ENCODE peak calls at places on chromosomes 16 and 17, in ten cellular contexts. K, E, S, Q, V, W, U, G, R and O are unnamed samples.

GRCh38 chr16:78230832-78231231 is 131.4 kb downstream of the WWOX start:
- DNase-seq in K (peak), E (peak), S (no peak), Q (no peak), V (no peak), W (no peak), U (no peak), G (no peak), R (no peak), O (no peak)

GRCh38 chr17:77480509-77481215 is 339.9 kb downstream of the SEC14L1 start:
- DNase-seq in K (no peak), E (no peak), S (no peak), Q (no peak), V (no peak), W (no peak), U (no peak), G (no peak), R (no peak), O (no peak)

GRCh38 chr16:9260665-9261064 is 169.2 kb downstream of the HAPSTR1 start:
- DNase-seq in K (no peak), E (no peak), S (no peak), Q (no peak), V (no peak), W (no peak), U (no peak), G (peak), R (no peak), O (no peak)

GRCh38 chr16:2753523-2754020 is 1.1 kb downstream of the SRRM2 start:
- DNase-seq in K (no peak), E (no peak), S (no peak), Q (no peak), V (no peak), W (no peak), U (no peak), G (no peak), R (no peak), O (no peak)

GRCh38 chr17:7882629-7883028 is 6.0 kb upstream of the CHD3 start:
- DNase-seq in K (no peak), E (no peak), S (no peak), Q (peak), V (no peak), W (no peak), U (no peak), G (no peak), R (no peak), O (no peak)

GRCh38 chr17:10127819-10128375 is 70.5 kb downstream of the GAS7 start:
- DNase-seq in K (peak), E (no peak), S (no peak), Q (no peak), V (no peak), W (no peak), U (no peak), G (no peak), R (peak), O (no peak)

GRCh38 chr17:3647769-3648540 is 11.4 kb downstream of the CTNS start:
- DNase-seq in K (no peak), E (peak), S (peak), Q (peak), V (peak), W (no peak), U (no peak), G (no peak), R (no peak), O (no peak)

GRCh38 chr16:578870-579405 is 9.2 kb downstream of the PIGQ start:
- DNase-seq in K (no peak), E (no peak), S (peak), Q (peak), V (peak), W (peak), U (peak), G (no peak), R (peak), O (no peak)

GRCh38 chr17:36182176-36183000 is 6.0 kb upstream of the TBC1D3B start:
- DNase-seq in K (no peak), E (no peak), S (no peak), Q (no peak), V (no peak), W (no peak), U (no peak), G (no peak), R (no peak), O (peak)

GRCh38 chr16:4138735-4139134 is 22.5 kb upstream of the ADCY9 start:
- DNase-seq in K (no peak), E (peak), S (no peak), Q (no peak), V (no peak), W (no peak), U (no peak), G (no peak), R (no peak), O (no peak)

GRCh38 chr16:30841332-30841731 is 52.5 kb downstream of the BCL7C start:
- DNase-seq in K (no peak), E (no peak), S (no peak), Q (no peak), V (no peak), W (no peak), U (no peak), G (no peak), R (no peak), O (no peak)

GRCh38 chr17:75090871-75091854 is 3.4 kb downstream of the SLC16A5 start:
- DNase-seq in K (no peak), E (no peak), S (no peak), Q (no peak), V (no peak), W (no peak), U (no peak), G (no peak), R (no peak), O (no peak)

GRCh38 chr17:50209472-50210248 is 8.2 kb upstream of the COL1A1 start:
- DNase-seq in K (peak), E (peak), S (no peak), Q (peak), V (no peak), W (no peak), U (no peak), G (no peak), R (peak), O (peak)

GRCh38 chr17:65243838-65244237 is 106.7 kb downstream of the RGS9 start:
- DNase-seq in K (peak), E (peak), S (no peak), Q (no peak), V (no peak), W (no peak), U (no peak), G (peak), R (no peak), O (no peak)

GRCh38 chr16:81511371-81511770 is 66.8 kb downstream of the CMIP start:
- DNase-seq in K (no peak), E (peak), S (no peak), Q (no peak), V (no peak), W (no peak), U (no peak), G (no peak), R (no peak), O (no peak)

GRCh38 chr16:58027341-58028167 is 2.0 kb downstream of the MMP15 start:
- DNase-seq in K (no peak), E (no peak), S (no peak), Q (no peak), V (no peak), W (no peak), U (no peak), G (peak), R (no peak), O (no peak)

GRCh38 chr16:1330260-1330914 is 3.1 kb upstream of the BAIAP3 start:
- DNase-seq in K (no peak), E (no peak), S (no peak), Q (no peak), V (no peak), W (no peak), U (no peak), G (no peak), R (no peak), O (no peak)

GRCh38 chr16:67943256-67943618 is 683 bp downstream of the LCAT start:
- DNase-seq in K (no peak), E (no peak), S (no peak), Q (no peak), V (no peak), W (no peak), U (no peak), G (no peak), R (peak), O (no peak)

GRCh38 chr16:72021043-72021442 is 12.5 kb downstream of the DHODH start:
- DNase-seq in K (no peak), E (no peak), S (no peak), Q (no peak), V (no peak), W (no peak), U (no peak), G (no peak), R (no peak), O (no peak)

GRCh38 chr16:23905027-23905426 is 69.2 kb downstream of the PRKCB start:
- DNase-seq in K (peak), E (peak), S (no peak), Q (no peak), V (no peak), W (no peak), U (no peak), G (no peak), R (no peak), O (peak)

GRCh38 chr17:39618252-39618913 is 8.4 kb upstream of the PPP1R1B start:
- DNase-seq in K (no peak), E (no peak), S (no peak), Q (peak), V (no peak), W (no peak), U (no peak), G (peak), R (no peak), O (no peak)

GRCh38 chr16:4306439-4307214 is 9.2 kb upstream of the GLIS2 start:
- DNase-seq in K (no peak), E (no peak), S (peak), Q (no peak), V (no peak), W (no peak), U (peak), G (peak), R (no peak), O (no peak)

GRCh38 chr16:87278191-87279093 is 38.8 kb downstream of the C16orf95 start:
- DNase-seq in K (peak), E (peak), S (no peak), Q (no peak), V (peak), W (peak), U (no peak), G (peak), R (peak), O (peak)

GRCh38 chr17:68384941-68385340 is 72.4 kb downstream of the WIPI1 start:
- DNase-seq in K (no peak), E (no peak), S (no peak), Q (no peak), V (no peak), W (no peak), U (no peak), G (no peak), R (no peak), O (no peak)

GRCh38 chr17:6660765-6661463 is 9.4 kb downstream of the C17orf100 start:
- DNase-seq in K (no peak), E (no peak), S (no peak), Q (no peak), V (no peak), W (no peak), U (no peak), G (no peak), R (no peak), O (no peak)